ENCODE peak calls at places on chromosomes 1 and 21, in four cellular contexts. F is thyroid gland, X is cardiac muscle cell, U is aorta. R is an unnamed sample.
A peak's percentile ranks its signal among the peaks of the same experiment; 100 is the strongest.

GRCh38 chr1:171494086-171494485 is 8.8 kb downstream of the PRRC2C start:
- DNase-seq in F (no peak), X (peak; percentile 39), U (no peak), R (no peak)

GRCh38 chr1:8343044-8343443 is 25.1 kb downstream of the SLC45A1 start:
- DNase-seq in F (no peak), X (no peak), U (no peak), R (no peak)

GRCh38 chr1:207243756-207244408 is 77.6 kb upstream of the CD55 start:
- DNase-seq in F (no peak), X (no peak), U (no peak), R (no peak)

GRCh38 chr1:226248091-226248490 is 24.6 kb downstream of the MIXL1 start:
- DNase-seq in F (no peak), X (peak; percentile 84), U (no peak), R (no peak)

GRCh38 chr1:11967028-11967547 is 13.2 kb upstream of the MFN2 start:
- DNase-seq in F (peak; percentile 19), X (peak; percentile 58), U (no peak), R (no peak)

GRCh38 chr1:38308780-38309179 is 262.2 kb upstream of the POU3F1 start:
- DNase-seq in F (no peak), X (no peak), U (no peak), R (no peak)

GRCh38 chr1:1852619-1853414 is 38.1 kb downstream of the GNB1 start:
- DNase-seq in F (no peak), X (no peak), U (no peak), R (no peak)

GRCh38 chr21:45552696-45553391 is 10.6 kb upstream of the SLC19A1 start:
- DNase-seq in F (no peak), X (no peak), U (peak; percentile 50), R (no peak)

GRCh38 chr1:110870721-110871388 is 2.1 kb upstream of the CD53 start:
- DNase-seq in F (no peak), X (no peak), U (no peak), R (no peak)

GRCh38 chr1:40404670-40405462 is 31.3 kb downstream of the SMAP2 start:
- DNase-seq in F (peak; percentile 34), X (peak; percentile 77), U (no peak), R (no peak)

GRCh38 chr1:92509619-92510018 is 22.9 kb upstream of the GFI1 start:
- DNase-seq in F (no peak), X (no peak), U (no peak), R (no peak)

GRCh38 chr1:5109652-5110051 is 455.2 kb downstream of the AJAP1 start:
- DNase-seq in F (no peak), X (no peak), U (no peak), R (no peak)

GRCh38 chr1:11804666-11805453 is 904 bp downstream of the MTHFR start:
- DNase-seq in F (peak; percentile 89), X (peak; percentile 83), U (no peak), R (peak; percentile 82)

GRCh38 chr1:218030846-218031245 is 254.2 kb upstream of the RRP15 start:
- DNase-seq in F (no peak), X (no peak), U (no peak), R (no peak)

GRCh38 chr1:184982002-184982954 is 8.0 kb upstream of the NIBAN1 start:
- DNase-seq in F (peak; percentile 76), X (peak; percentile 85), U (peak; percentile 84), R (peak; percentile 77)

GRCh38 chr1:240170245-240170644 is 78.6 kb downstream of the FMN2 start:
- DNase-seq in F (no peak), X (no peak), U (no peak), R (no peak)

GRCh38 chr1:186183219-186183618 is 191.8 kb downstream of the TPR start:
- DNase-seq in F (peak; percentile 41), X (peak; percentile 64), U (no peak), R (no peak)

GRCh38 chr1:219372916-219373615 is 199.4 kb downstream of the LYPLAL1 start:
- DNase-seq in F (no peak), X (no peak), U (no peak), R (no peak)

GRCh38 chr1:236181059-236181458 is 38.7 kb downstream of the GPR137B start:
- DNase-seq in F (no peak), X (no peak), U (no peak), R (no peak)

GRCh38 chr1:84407524-84408318 is 9.4 kb downstream of the DNASE2B start:
- DNase-seq in F (no peak), X (peak; percentile 42), U (no peak), R (no peak)

GRCh38 chr1:84409888-84410287 is 11.6 kb downstream of the DNASE2B start:
- DNase-seq in F (no peak), X (no peak), U (no peak), R (no peak)

GRCh38 chr1:84410328-84411107 is 12.2 kb downstream of the DNASE2B start:
- DNase-seq in F (no peak), X (no peak), U (no peak), R (no peak)

GRCh38 chr1:84415386-84415785 is 17.1 kb downstream of the DNASE2B start:
- DNase-seq in F (no peak), X (no peak), U (no peak), R (no peak)

GRCh38 chr1:84412316-84412942 is 14.1 kb downstream of the DNASE2B start:
- DNase-seq in F (no peak), X (peak; percentile 84), U (no peak), R (no peak)
- H3K4me3 ChIP-seq in F (no peak overlapping the region), X (no peak overlapping the region), U (no peak overlapping the region), R (no peak overlapping the region)

GRCh38 chr1:23646086-23646485 is 45.5 kb upstream of the RPL11 start:
- DNase-seq in F (no peak), X (no peak), U (no peak), R (no peak)
- H3K4me1 ChIP-seq in F (peaks cover 37% of the 10 kb centered on the region), X (peaks cover 12% of the 10 kb centered on the region), U (no peaks in the 10 kb centered on the region), R (no peaks in the 10 kb centered on the region)

GRCh38 chr1:56966698-56966999 is 834 bp upstream of the C8B start:
- DNase-seq in F (no peak), X (no peak), U (no peak), R (no peak)

GRCh38 chr1:56965191-56965590 is 624 bp downstream of the C8B start:
- DNase-seq in F (no peak), X (no peak), U (no peak), R (no peak)

GRCh38 chr1:56963667-56964066 is 2.1 kb downstream of the C8B start:
- DNase-seq in F (no peak), X (peak; percentile 45), U (no peak), R (no peak)

GRCh38 chr1:56965916-56966697 is at the start of gene C8B:
- DNase-seq in F (no peak), X (no peak), U (no peak), R (no peak)

GRCh38 chr1:56964349-56964748 is 1.5 kb downstream of the C8B start:
- DNase-seq in F (no peak), X (no peak), U (no peak), R (no peak)
- H3K9me3 ChIP-seq in F (no peaks in the 10 kb centered on the region), X (no peaks in the 10 kb centered on the region), U (peaks cover 2% of the 10 kb centered on the region), R (no peaks in the 10 kb centered on the region)

DNA sequence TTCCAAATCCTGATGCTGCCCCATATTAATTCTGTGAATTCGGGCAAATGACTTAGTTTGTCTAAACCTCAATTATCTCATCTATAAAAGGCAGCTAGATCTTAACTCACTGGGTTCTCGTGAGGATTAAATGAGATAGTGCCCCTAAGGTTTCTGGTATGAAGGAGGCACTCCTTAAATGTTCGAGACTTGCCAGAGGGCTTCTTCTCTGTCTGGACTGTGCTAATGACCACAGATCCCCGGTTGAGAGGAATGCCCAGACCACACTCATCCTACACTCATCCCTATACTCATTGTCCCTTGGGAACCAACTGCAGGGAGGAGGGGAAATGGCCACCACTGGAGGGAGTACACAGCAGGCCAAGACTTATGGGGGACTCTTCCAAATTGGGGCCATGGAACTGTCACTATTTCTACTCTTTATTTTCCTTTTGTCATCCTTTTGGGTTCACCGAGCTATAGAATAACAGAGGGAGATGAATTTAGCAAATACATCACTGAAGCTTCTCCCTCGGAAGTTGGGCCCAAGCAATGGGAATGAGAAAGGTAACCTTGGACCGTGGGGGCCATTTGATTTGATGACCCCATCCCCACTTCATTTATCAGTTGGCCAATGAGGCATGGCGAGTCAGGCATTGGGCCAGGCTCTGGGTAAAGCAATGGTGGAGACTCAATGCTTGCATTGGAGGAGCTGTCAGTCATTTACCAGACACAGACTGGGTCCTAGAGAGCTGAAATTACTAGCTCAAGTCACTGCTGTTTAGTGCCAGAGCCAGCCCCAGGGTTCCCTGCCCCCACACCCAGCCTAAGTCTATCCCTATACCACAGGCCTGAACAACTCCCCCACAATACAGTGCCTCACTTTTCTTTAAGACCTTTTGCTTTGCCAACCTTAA is 5.1 kb downstream of the ATF3 start:
- DNase-seq in F (no peak), X (no peak), U (no peak), R (no peak)
- H3K4me3 ChIP-seq in F (no peak overlapping the region), X (no peak overlapping the region), U (no peak overlapping the region), R (no peak overlapping the region)

GRCh38 chr1:47569261-47569660 is 131.4 kb downstream of the FOXD2 start:
- DNase-seq in F (no peak), X (no peak), U (no peak), R (no peak)
- H3K4me1 ChIP-seq in F (peaks cover 4% of the 10 kb centered on the region), X (peaks cover 6% of the 10 kb centered on the region), U (no peaks in the 10 kb centered on the region), R (no peaks in the 10 kb centered on the region)

DNA sequence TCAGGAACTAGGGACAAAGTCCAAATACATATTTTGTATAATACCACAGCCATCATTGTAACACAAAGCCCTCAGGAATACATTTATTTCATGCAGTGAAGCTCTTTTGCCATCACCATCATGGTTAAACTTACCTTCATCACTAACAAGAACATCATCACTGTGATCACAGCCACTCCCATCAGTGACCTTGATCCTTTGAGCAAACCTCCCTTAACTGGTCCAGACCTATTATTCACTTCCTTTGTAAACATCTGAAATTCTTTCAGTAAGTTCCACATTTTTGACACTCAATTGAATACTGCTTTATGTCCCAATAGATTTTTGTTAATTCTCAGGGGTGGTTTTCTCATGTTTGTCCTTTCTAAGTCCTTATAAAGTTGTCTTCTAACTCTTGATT is 16.2 kb upstream of the KPRP start:
- DNase-seq in F (no peak), X (no peak), U (no peak), R (no peak)
- H3K9me3 ChIP-seq in F (no peaks in the 10 kb centered on the region), X (no peaks in the 10 kb centered on the region), U (no peaks in the 10 kb centered on the region), R (peaks cover 1% of the 10 kb centered on the region)

GRCh38 chr1:175209493-175209921 is 16.9 kb upstream of the KIAA0040 start:
- DNase-seq in F (no peak), X (no peak), U (no peak), R (no peak)
- H3K4me3 ChIP-seq in F (no peak overlapping the region), X (no peak overlapping the region), U (no peak overlapping the region), R (no peak overlapping the region)